ENCODE peak calls at places on chromosomes 1 and 21, in seven cellular contexts. M, B, F, Q, R, C and X are unnamed samples.

GRCh38 chr1:91345395-91346005 is 59.1 kb downstream of the HFM1 start:
- DNase-seq in M (no peak), B (no peak), F (no peak), Q (no peak), R (no peak), C (peak), X (no peak)

GRCh38 chr1:182575540-182576149 is 13.4 kb downstream of the RNASEL start:
- DNase-seq in M (no peak), B (peak), F (no peak), Q (no peak), R (no peak), C (peak), X (peak)

GRCh38 chr1:217527151-217527550 is 103.7 kb downstream of the GPATCH2 start:
- DNase-seq in M (no peak), B (peak), F (no peak), Q (no peak), R (no peak), C (no peak), X (no peak)

GRCh38 chr1:116122955-116123757 is 12.0 kb downstream of the MAB21L3 start:
- DNase-seq in M (no peak), B (peak), F (no peak), Q (no peak), R (no peak), C (peak), X (peak)

GRCh38 chr1:244325056-244325764 is 126.5 kb downstream of the ADSS2 start:
- DNase-seq in M (no peak), B (no peak), F (no peak), Q (no peak), R (no peak), C (peak), X (no peak)

GRCh38 chr1:20215716-20216115 is 29.4 kb upstream of the PLA2G2C start:
- DNase-seq in M (no peak), B (no peak), F (no peak), Q (no peak), R (no peak), C (no peak), X (no peak)

GRCh38 chr1:44801491-44802305 is 1.5 kb downstream of the PLK3 start:
- DNase-seq in M (no peak), B (peak), F (peak), Q (no peak), R (no peak), C (no peak), X (no peak)

GRCh38 chr1:28370220-28371010 is 875 bp downstream of the PHACTR4 start:
- DNase-seq in M (no peak), B (peak), F (no peak), Q (peak), R (peak), C (peak), X (no peak)

GRCh38 chr1:241311056-241311746 is 45.8 kb downstream of the RGS7 start:
- DNase-seq in M (no peak), B (no peak), F (no peak), Q (no peak), R (no peak), C (peak), X (no peak)

GRCh38 chr1:115469703-115470476 is 131.8 kb upstream of the NGF start:
- DNase-seq in M (no peak), B (peak), F (no peak), Q (peak), R (peak), C (peak), X (no peak)

GRCh38 chr1:46157916-46158311 is 17.0 kb upstream of the TSPAN1 start:
- DNase-seq in M (no peak), B (no peak), F (no peak), Q (no peak), R (no peak), C (no peak), X (no peak)

GRCh38 chr1:108533351-108534083 is 26.4 kb upstream of the EEIG2 start:
- DNase-seq in M (no peak), B (peak), F (no peak), Q (no peak), R (no peak), C (no peak), X (no peak)

GRCh38 chr1:150765229-150765976 is at the start of gene CTSS:
- DNase-seq in M (no peak), B (no peak), F (no peak), Q (no peak), R (no peak), C (peak), X (no peak)

GRCh38 chr21:37455504-37455911 is 88.9 kb downstream of the DYRK1A start:
- DNase-seq in M (no peak), B (no peak), F (no peak), Q (no peak), R (no peak), C (peak), X (no peak)

GRCh38 chr1:37034301-37035013 is at the start of gene GRIK3:
- DNase-seq in M (peak), B (no peak), F (no peak), Q (no peak), R (no peak), C (no peak), X (no peak)

GRCh38 chr21:25500598-25500997 is 106.7 kb downstream of the MRPL39 start:
- DNase-seq in M (no peak), B (no peak), F (no peak), Q (no peak), R (no peak), C (no peak), X (no peak)

GRCh38 chr1:230863449-230863848 is 4.9 kb downstream of the C1orf198 start:
- DNase-seq in M (no peak), B (peak), F (no peak), Q (no peak), R (no peak), C (no peak), X (no peak)

GRCh38 chr1:156627313-156627880 is 8.2 kb downstream of the HAPLN2 start:
- DNase-seq in M (no peak), B (peak), F (no peak), Q (peak), R (no peak), C (peak), X (no peak)

GRCh38 chr1:156852414-156852874 is 6.5 kb downstream of the INSRR start:
- DNase-seq in M (peak), B (no peak), F (no peak), Q (peak), R (peak), C (peak), X (no peak)

GRCh38 chr1:202589190-202589680 is 121.0 kb downstream of the SYT2 start:
- DNase-seq in M (peak), B (peak), F (peak), Q (peak), R (peak), C (peak), X (peak)

GRCh38 chr1:225260319-225260718 is 167.5 kb downstream of the LBR start:
- DNase-seq in M (no peak), B (no peak), F (no peak), Q (no peak), R (no peak), C (no peak), X (no peak)

GRCh38 chr1:35556494-35557117 is 597 bp downstream of the KIAA0319L start:
- DNase-seq in M (no peak), B (no peak), F (no peak), Q (no peak), R (no peak), C (no peak), X (no peak)

GRCh38 chr1:116724765-116725375 is 29.4 kb upstream of the CD2 start:
- DNase-seq in M (no peak), B (peak), F (peak), Q (peak), R (peak), C (peak), X (peak)

GRCh38 chr1:33390550-33390949 is 40.3 kb downstream of the PHC2 start:
- DNase-seq in M (no peak), B (no peak), F (no peak), Q (no peak), R (no peak), C (peak), X (peak)

GRCh38 chr1:67201891-67202290 is 35.6 kb downstream of the IL23R start:
- DNase-seq in M (no peak), B (no peak), F (no peak), Q (no peak), R (no peak), C (no peak), X (no peak)

GRCh38 chr1:31639543-31639942 is 5.1 kb downstream of the PEF1 start:
- DNase-seq in M (no peak), B (peak), F (no peak), Q (no peak), R (no peak), C (peak), X (no peak)

GRCh38 chr1:163171826-163172225 is 30.9 kb downstream of the RGS5 start:
- DNase-seq in M (no peak), B (no peak), F (no peak), Q (no peak), R (no peak), C (peak), X (no peak)

GRCh38 chr1:84358695-84359094 is 39.6 kb upstream of the DNASE2B start:
- DNase-seq in M (no peak), B (no peak), F (no peak), Q (no peak), R (no peak), C (no peak), X (no peak)

GRCh38 chr1:233750139-233750538 is 136.2 kb downstream of the KCNK1 start:
- DNase-seq in M (no peak), B (no peak), F (no peak), Q (no peak), R (no peak), C (no peak), X (no peak)

GRCh38 chr1:116820362-116820761 is 66.1 kb downstream of the CD2 start:
- DNase-seq in M (no peak), B (peak), F (no peak), Q (peak), R (no peak), C (peak), X (no peak)

GRCh38 chr1:111756124-111756513 is 418 bp downstream of the DDX20 start:
- DNase-seq in M (no peak), B (no peak), F (no peak), Q (no peak), R (no peak), C (no peak), X (no peak)

GRCh38 chr1:159848316-159848715 is 14.1 kb downstream of the VSIG8 start:
- DNase-seq in M (no peak), B (no peak), F (no peak), Q (no peak), R (no peak), C (no peak), X (no peak)

GRCh38 chr1:77341195-77341594 is 59.4 kb downstream of the AK5 start:
- DNase-seq in M (no peak), B (no peak), F (no peak), Q (no peak), R (no peak), C (no peak), X (no peak)

GRCh38 chr1:175188936-175189335 is 3.6 kb downstream of the KIAA0040 start:
- DNase-seq in M (no peak), B (no peak), F (peak), Q (peak), R (no peak), C (no peak), X (no peak)

DNA sequence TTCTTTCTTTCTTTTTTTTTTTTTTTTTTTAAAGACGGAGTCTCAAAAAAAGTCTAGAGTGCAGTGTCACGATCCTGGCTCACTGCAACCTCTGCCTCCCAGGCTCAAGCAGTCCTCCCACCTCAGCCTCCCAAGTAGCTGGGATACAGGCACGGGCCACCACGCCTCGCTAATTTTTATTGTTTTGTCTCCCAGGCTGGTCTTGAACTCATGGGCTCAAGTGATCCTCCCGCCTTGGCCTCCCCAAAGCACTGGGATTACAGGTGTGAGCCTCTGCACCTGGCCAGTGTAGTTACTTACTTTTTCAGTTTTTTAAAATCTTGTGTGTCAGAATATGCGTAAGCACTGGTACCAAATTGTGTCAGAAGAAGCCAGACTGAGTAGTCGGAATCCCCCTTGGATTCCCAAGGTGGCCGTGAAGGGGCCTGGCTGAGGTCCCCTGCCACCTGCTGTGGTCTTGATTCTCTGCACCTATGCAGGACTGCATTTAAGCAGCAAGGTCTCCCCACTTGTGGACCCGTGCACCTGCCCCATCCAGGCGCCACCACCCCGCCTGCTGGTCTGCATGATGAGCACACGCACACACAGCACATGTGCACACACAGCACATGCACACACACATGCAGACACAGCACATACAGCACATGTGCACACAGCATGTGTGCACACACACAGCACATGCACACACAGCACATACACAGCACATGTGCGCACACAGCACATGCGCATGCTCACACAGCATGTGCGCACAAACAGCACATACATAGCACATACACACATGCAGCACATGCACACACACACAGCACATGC is 47.5 kb downstream of the PCNT start:
- DNase-seq in M (no peak), B (no peak), F (no peak), Q (no peak), R (no peak), C (no peak), X (no peak)
- TF ChIP-seq CTCF in M (no peak), B (no peak), F (no peak), Q (no peak), R (no peak), C (no peak), X (no peak)

GRCh38 chr1:179978199-179979079 is 23.8 kb downstream of the CEP350 start:
- DNase-seq in M (no peak), B (no peak), F (no peak), Q (no peak), R (no peak), C (no peak), X (no peak)
- TF ChIP-seq CTCF in M (no peak), B (no peak), F (no peak), Q (no peak), R (no peak), C (no peak), X (no peak)

GRCh38 chr1:47333922-47334764 is 553 bp downstream of the CMPK1 start:
- DNase-seq in M (peak), B (peak), F (peak), Q (peak), R (peak), C (peak), X (peak)
- TF ChIP-seq CTCF in M (peak), B (no peak), F (no peak), Q (no peak), R (no peak), C (peak), X (peak)

DNA sequence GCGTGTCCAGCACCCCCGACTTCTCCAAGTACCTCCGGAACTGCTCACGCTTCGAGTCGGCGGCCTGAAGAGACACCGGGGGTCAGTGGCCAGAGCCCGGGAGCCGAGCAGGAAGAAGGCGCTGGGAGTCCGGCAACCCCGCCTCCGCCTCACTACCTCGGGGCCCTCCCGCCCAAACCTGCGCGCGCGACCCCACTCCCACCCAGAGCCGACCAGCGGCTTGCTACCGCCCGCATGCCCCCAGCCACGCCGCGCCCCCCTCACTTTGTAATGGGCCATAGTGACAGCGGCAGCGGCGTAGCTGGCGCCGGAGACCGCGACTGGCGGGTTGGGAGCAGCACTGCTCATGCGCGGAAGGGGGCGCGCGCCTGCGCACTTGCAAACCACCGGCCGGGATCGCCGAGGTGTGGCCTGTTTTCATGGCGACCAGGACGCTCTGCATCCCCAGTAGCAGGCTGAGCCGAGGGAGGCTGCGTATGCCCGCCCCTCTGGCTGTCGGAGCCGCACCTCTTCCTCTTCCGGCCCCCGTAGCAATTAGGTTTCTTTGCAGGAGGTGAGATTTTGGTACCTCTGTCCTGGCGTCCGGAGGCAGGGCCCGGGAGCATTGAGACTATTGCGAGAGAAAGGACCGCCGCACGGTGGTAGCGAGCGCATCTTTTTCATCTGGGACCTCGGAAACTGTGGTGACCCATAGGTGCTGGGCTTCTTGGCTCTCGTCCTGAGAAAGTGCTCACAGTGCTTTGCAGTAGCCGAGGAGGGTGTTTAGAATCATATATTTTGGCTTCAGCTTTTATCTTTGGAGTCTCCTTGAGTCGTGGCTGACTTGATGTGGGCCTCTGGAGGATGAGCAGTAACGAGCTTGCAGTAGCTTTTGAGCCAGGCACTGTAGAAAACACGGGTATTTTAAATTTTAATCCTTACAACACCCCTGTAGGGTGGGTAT is at the start of gene MYCBP:
- DNase-seq in M (peak), B (peak), F (peak), Q (peak), R (peak), C (peak), X (peak)
- TF ChIP-seq CTCF in M (peak), B (no peak), F (peak), Q (no peak), R (peak), C (peak), X (no peak)

GRCh38 chr1:119647734-119648619 is at the start of gene ZNF697:
- DNase-seq in M (peak), B (peak), F (peak), Q (peak), R (peak), C (peak), X (peak)
- TF ChIP-seq CTCF in M (peak), B (peak), F (no peak), Q (peak), R (no peak), C (peak), X (peak)

GRCh38 chr1:41843378-41843777 is 75.3 kb downstream of the HIVEP3 start:
- DNase-seq in M (no peak), B (peak), F (no peak), Q (no peak), R (no peak), C (peak), X (no peak)
- TF ChIP-seq CTCF in M (no peak), B (no peak), F (no peak), Q (no peak), R (no peak), C (no peak), X (no peak)

DNA sequence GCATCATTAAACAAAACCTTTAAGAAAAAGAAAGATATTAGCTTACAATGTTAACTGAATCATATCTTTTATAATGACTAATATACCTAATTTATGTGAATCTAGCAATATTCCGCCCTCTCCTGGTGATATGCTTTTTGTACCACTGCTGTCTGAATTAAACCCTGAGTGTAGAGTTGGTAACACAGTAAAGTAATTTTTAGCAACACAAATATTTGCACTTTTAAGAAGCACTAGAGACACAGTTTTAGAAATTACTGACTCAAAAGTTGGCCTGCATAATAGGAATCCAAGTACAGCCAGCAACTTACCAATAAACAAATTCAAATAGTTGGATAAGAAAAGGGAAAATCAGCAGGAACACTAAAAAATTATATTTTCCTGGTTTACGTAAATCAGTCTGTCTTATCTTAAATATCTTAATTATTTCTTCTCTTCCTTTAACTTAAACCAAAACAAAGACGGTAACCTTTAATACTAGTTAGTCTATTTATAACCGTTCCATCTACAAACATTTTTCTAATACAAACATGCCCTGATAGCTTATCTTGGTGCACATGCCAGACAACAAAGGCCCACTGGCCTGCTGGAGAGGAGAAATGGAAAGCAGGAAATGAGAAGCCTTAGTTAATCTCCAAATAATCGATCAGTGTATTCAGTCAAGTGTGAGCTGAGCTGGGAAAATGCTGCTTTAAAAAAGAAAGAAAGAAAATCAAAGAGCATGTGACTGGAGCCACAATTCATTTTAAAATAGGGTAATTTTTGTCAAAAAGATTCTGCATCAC is 246.0 kb downstream of the RERE start:
- DNase-seq in M (no peak), B (peak), F (peak), Q (no peak), R (no peak), C (peak), X (no peak)
- TF ChIP-seq CTCF in M (peak), B (peak), F (peak), Q (no peak), R (peak), C (peak), X (peak)

GRCh38 chr1:54305906-54306514 is 100.2 kb downstream of the SSBP3 start:
- DNase-seq in M (no peak), B (no peak), F (no peak), Q (peak), R (no peak), C (no peak), X (no peak)
- TF ChIP-seq CTCF in M (no peak), B (no peak), F (no peak), Q (no peak), R (no peak), C (no peak), X (no peak)